ENCODE peak calls at places on chromosome 10, in six cellular contexts. One of them, this sample, is unnamed.

GRCh38 chr10:61613665-61614064 is 49.1 kb upstream of the CABCOCO1 start:
- DNase-seq in ovary: no peak
- DNase-seq in neuronal stem cell: no peak
- DNase-seq in epithelial cell of prostate: no peak
- DNase-seq in CD8-positive, alpha-beta T cell: no peak
- DNase-seq in substantia nigra: no peak
- DNase-seq in this sample: no peak

GRCh38 chr10:62043493-62043938 is 142.0 kb downstream of the ARID5B start:
- DNase-seq in neuronal stem cell: no peak
- DNase-seq in substantia nigra: no peak
- DNase-seq in epithelial cell of prostate: no peak
- DNase-seq in ovary: no peak
- DNase-seq in CD8-positive, alpha-beta T cell: no peak
- DNase-seq in this sample: peak

GRCh38 chr10:48598243-48598935 is 6.5 kb downstream of the ARHGAP22 start:
- DNase-seq in ovary: no peak
- DNase-seq in substantia nigra: peak
- DNase-seq in epithelial cell of prostate: no peak
- DNase-seq in neuronal stem cell: no peak
- DNase-seq in CD8-positive, alpha-beta T cell: no peak
- DNase-seq in this sample: no peak

GRCh38 chr10:33810986-33811385 is 476.5 kb upstream of the NRP1 start:
- DNase-seq in substantia nigra: no peak
- DNase-seq in epithelial cell of prostate: no peak
- DNase-seq in CD8-positive, alpha-beta T cell: no peak
- DNase-seq in neuronal stem cell: no peak
- DNase-seq in ovary: peak
- DNase-seq in this sample: no peak

GRCh38 chr10:131587976-131588680 is 276.6 kb upstream of the TCERG1L start:
- DNase-seq in epithelial cell of prostate: no peak
- DNase-seq in ovary: no peak
- DNase-seq in CD8-positive, alpha-beta T cell: no peak
- DNase-seq in neuronal stem cell: no peak
- DNase-seq in substantia nigra: no peak
- DNase-seq in this sample: no peak

GRCh38 chr10:7408494-7409044 is 2.3 kb downstream of the SFMBT2 start:
- DNase-seq in ovary: peak
- DNase-seq in epithelial cell of prostate: no peak
- DNase-seq in neuronal stem cell: no peak
- DNase-seq in substantia nigra: peak
- DNase-seq in CD8-positive, alpha-beta T cell: no peak
- DNase-seq in this sample: no peak

GRCh38 chr10:127135844-127136577 is 60.4 kb downstream of the INSYN2A start:
- DNase-seq in neuronal stem cell: no peak
- DNase-seq in epithelial cell of prostate: no peak
- DNase-seq in CD8-positive, alpha-beta T cell: no peak
- DNase-seq in substantia nigra: no peak
- DNase-seq in ovary: no peak
- DNase-seq in this sample: no peak

GRCh38 chr10:7192831-7193348 is 217.9 kb downstream of the SFMBT2 start:
- DNase-seq in ovary: no peak
- DNase-seq in neuronal stem cell: no peak
- DNase-seq in CD8-positive, alpha-beta T cell: peak
- DNase-seq in substantia nigra: no peak
- DNase-seq in epithelial cell of prostate: no peak
- DNase-seq in this sample: no peak

GRCh38 chr10:80506189-80506575 is 31.5 kb upstream of the SH2D4B start:
- DNase-seq in neuronal stem cell: no peak
- DNase-seq in substantia nigra: no peak
- DNase-seq in epithelial cell of prostate: peak
- DNase-seq in CD8-positive, alpha-beta T cell: no peak
- DNase-seq in ovary: no peak
- DNase-seq in this sample: no peak

GRCh38 chr10:60958892-60959601 is 15.1 kb upstream of the RHOBTB1 start:
- DNase-seq in substantia nigra: no peak
- DNase-seq in epithelial cell of prostate: no peak
- DNase-seq in neuronal stem cell: no peak
- DNase-seq in CD8-positive, alpha-beta T cell: no peak
- DNase-seq in ovary: no peak
- DNase-seq in this sample: no peak

GRCh38 chr10:72038458-72039001 is 49.8 kb downstream of the SPOCK2 start:
- DNase-seq in epithelial cell of prostate: no peak
- DNase-seq in CD8-positive, alpha-beta T cell: no peak
- DNase-seq in substantia nigra: no peak
- DNase-seq in ovary: peak
- DNase-seq in neuronal stem cell: no peak
- DNase-seq in this sample: no peak

GRCh38 chr10:72297968-72298773 is 24.4 kb downstream of the DDIT4 start:
- DNase-seq in substantia nigra: peak
- DNase-seq in ovary: peak
- DNase-seq in CD8-positive, alpha-beta T cell: peak
- DNase-seq in epithelial cell of prostate: peak
- DNase-seq in neuronal stem cell: peak
- DNase-seq in this sample: no peak

GRCh38 chr10:22631646-22632278 is 82.6 kb downstream of the PIP4K2A start:
- DNase-seq in substantia nigra: no peak
- DNase-seq in CD8-positive, alpha-beta T cell: no peak
- DNase-seq in epithelial cell of prostate: no peak
- DNase-seq in ovary: no peak
- DNase-seq in neuronal stem cell: no peak
- DNase-seq in this sample: no peak

GRCh38 chr10:74418285-74418872 is 267.4 kb downstream of the ADK start:
- DNase-seq in neuronal stem cell: peak
- DNase-seq in ovary: no peak
- DNase-seq in epithelial cell of prostate: no peak
- DNase-seq in CD8-positive, alpha-beta T cell: no peak
- DNase-seq in substantia nigra: no peak
- DNase-seq in this sample: peak

GRCh38 chr10:31404640-31405039 is 85.6 kb downstream of the ZEB1 start:
- DNase-seq in ovary: no peak
- DNase-seq in substantia nigra: no peak
- DNase-seq in epithelial cell of prostate: no peak
- DNase-seq in neuronal stem cell: no peak
- DNase-seq in CD8-positive, alpha-beta T cell: no peak
- DNase-seq in this sample: no peak

GRCh38 chr10:2122431-2123124 is 385.3 kb upstream of the ADARB2 start:
- DNase-seq in ovary: no peak
- DNase-seq in substantia nigra: no peak
- DNase-seq in CD8-positive, alpha-beta T cell: no peak
- DNase-seq in neuronal stem cell: no peak
- DNase-seq in epithelial cell of prostate: no peak
- DNase-seq in this sample: no peak

GRCh38 chr10:61284222-61284890 is 168.8 kb downstream of the TMEM26 start:
- DNase-seq in epithelial cell of prostate: peak
- DNase-seq in CD8-positive, alpha-beta T cell: no peak
- DNase-seq in ovary: no peak
- DNase-seq in substantia nigra: no peak
- DNase-seq in neuronal stem cell: peak
- DNase-seq in this sample: peak

GRCh38 chr10:100014129-100014762 is 4.5 kb upstream of the DNMBP start:
- DNase-seq in neuronal stem cell: no peak
- DNase-seq in epithelial cell of prostate: no peak
- DNase-seq in ovary: no peak
- DNase-seq in substantia nigra: no peak
- DNase-seq in CD8-positive, alpha-beta T cell: no peak
- DNase-seq in this sample: no peak

GRCh38 chr10:15715619-15716227 is 4.0 kb downstream of the ITGA8 start:
- DNase-seq in substantia nigra: no peak
- DNase-seq in ovary: no peak
- DNase-seq in epithelial cell of prostate: no peak
- DNase-seq in CD8-positive, alpha-beta T cell: no peak
- DNase-seq in neuronal stem cell: peak
- DNase-seq in this sample: no peak

GRCh38 chr10:79103078-79103477 is 34.3 kb downstream of the ZMIZ1 start:
- DNase-seq in CD8-positive, alpha-beta T cell: no peak
- DNase-seq in epithelial cell of prostate: no peak
- DNase-seq in ovary: no peak
- DNase-seq in neuronal stem cell: no peak
- DNase-seq in substantia nigra: no peak
- DNase-seq in this sample: no peak
- H3K27ac ChIP-seq in CD8-positive, alpha-beta T cell: no peak
- H3K27ac ChIP-seq in epithelial cell of prostate: no peak
- H3K27ac ChIP-seq in ovary: peak
- H3K27ac ChIP-seq in neuronal stem cell: no peak
- H3K27ac ChIP-seq in substantia nigra: no peak
- H3K27ac ChIP-seq in this sample: no peak

GRCh38 chr10:29881811-29882210 is 177.6 kb downstream of the JCAD start:
- DNase-seq in substantia nigra: no peak
- DNase-seq in CD8-positive, alpha-beta T cell: no peak
- DNase-seq in neuronal stem cell: no peak
- DNase-seq in ovary: no peak
- DNase-seq in epithelial cell of prostate: no peak
- DNase-seq in this sample: no peak
- H3K27ac ChIP-seq in substantia nigra: no peak
- H3K27ac ChIP-seq in CD8-positive, alpha-beta T cell: no peak
- H3K27ac ChIP-seq in neuronal stem cell: no peak
- H3K27ac ChIP-seq in ovary: no peak
- H3K27ac ChIP-seq in epithelial cell of prostate: no peak
- H3K27ac ChIP-seq in this sample: no peak

GRCh38 chr10:129703287-129704137 is 236.5 kb downstream of the MGMT start:
- DNase-seq in CD8-positive, alpha-beta T cell: no peak
- DNase-seq in epithelial cell of prostate: no peak
- DNase-seq in neuronal stem cell: no peak
- DNase-seq in ovary: no peak
- DNase-seq in substantia nigra: no peak
- DNase-seq in this sample: no peak
- H3K27ac ChIP-seq in CD8-positive, alpha-beta T cell: no peak
- H3K27ac ChIP-seq in epithelial cell of prostate: no peak
- H3K27ac ChIP-seq in neuronal stem cell: no peak
- H3K27ac ChIP-seq in ovary: no peak
- H3K27ac ChIP-seq in substantia nigra: no peak
- H3K27ac ChIP-seq in this sample: no peak

GRCh38 chr10:85642421-85643170 is 724.0 kb downstream of the GRID1 start:
- DNase-seq in epithelial cell of prostate: peak
- DNase-seq in CD8-positive, alpha-beta T cell: no peak
- DNase-seq in substantia nigra: no peak
- DNase-seq in ovary: no peak
- DNase-seq in neuronal stem cell: no peak
- DNase-seq in this sample: no peak
- H3K27ac ChIP-seq in epithelial cell of prostate: peak
- H3K27ac ChIP-seq in CD8-positive, alpha-beta T cell: no peak
- H3K27ac ChIP-seq in substantia nigra: no peak
- H3K27ac ChIP-seq in ovary: no peak
- H3K27ac ChIP-seq in neuronal stem cell: no peak
- H3K27ac ChIP-seq in this sample: no peak

DNA sequence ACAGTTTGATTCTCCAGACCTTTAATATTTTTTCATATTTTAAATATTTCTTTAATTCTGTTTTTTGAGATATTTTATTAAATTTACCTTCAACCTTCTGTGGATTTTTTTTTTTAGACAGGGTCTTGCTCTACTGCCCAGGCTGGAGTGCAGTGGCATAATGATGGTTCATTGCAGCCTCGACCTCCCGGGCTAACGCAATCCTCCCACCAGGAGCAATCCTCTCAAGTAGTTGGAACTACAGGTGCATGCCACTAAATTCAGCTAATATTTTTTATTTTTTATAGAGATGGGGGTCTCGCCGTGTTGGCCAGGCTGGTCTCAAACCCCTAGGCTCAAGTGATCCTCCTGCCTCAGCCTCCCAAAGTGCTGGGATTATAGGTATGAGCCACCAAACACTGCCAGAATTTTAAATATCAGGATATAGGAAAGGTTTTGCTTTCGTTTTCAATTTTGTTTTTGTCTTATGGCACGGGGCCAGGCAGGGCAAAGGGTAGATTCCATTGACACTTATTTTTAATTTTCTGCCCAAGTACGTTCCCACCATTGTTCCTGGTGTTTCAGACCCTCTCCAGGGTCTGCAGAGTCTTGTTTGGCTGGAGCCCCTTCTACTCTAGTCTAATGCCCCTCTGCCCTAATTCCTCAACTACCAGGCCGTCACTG is 1.2 kb downstream of the TACC2 start:
- DNase-seq in ovary: no peak
- DNase-seq in neuronal stem cell: no peak
- DNase-seq in substantia nigra: no peak
- DNase-seq in epithelial cell of prostate: no peak
- DNase-seq in CD8-positive, alpha-beta T cell: no peak
- DNase-seq in this sample: no peak
- H3K27ac ChIP-seq in ovary: no peak
- H3K27ac ChIP-seq in neuronal stem cell: no peak
- H3K27ac ChIP-seq in substantia nigra: no peak
- H3K27ac ChIP-seq in epithelial cell of prostate: no peak
- H3K27ac ChIP-seq in CD8-positive, alpha-beta T cell: no peak
- H3K27ac ChIP-seq in this sample: no peak

DNA sequence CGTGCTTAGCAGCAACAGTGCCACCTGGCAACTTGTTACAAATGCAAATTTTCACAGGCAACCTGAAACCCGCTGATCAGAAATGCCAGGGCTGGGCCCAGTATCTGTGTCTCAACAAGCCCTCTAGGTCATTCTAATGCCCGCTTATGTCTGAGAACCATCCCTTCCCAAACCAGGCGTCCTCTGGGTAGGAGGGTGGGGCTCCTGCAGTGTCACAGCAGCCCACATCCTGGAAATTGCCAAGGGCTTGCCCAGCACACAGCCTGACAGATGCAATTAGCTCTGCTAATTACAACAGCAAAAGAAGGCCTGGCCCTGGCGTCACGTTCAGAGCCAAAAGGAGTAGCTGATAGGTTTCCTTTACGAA is 15.9 kb downstream of the ITPRIP start:
- DNase-seq in CD8-positive, alpha-beta T cell: no peak
- DNase-seq in epithelial cell of prostate: no peak
- DNase-seq in ovary: no peak
- DNase-seq in neuronal stem cell: no peak
- DNase-seq in substantia nigra: no peak
- DNase-seq in this sample: no peak
- H3K27ac ChIP-seq in CD8-positive, alpha-beta T cell: no peak
- H3K27ac ChIP-seq in epithelial cell of prostate: peak
- H3K27ac ChIP-seq in ovary: no peak
- H3K27ac ChIP-seq in neuronal stem cell: no peak
- H3K27ac ChIP-seq in substantia nigra: no peak
- H3K27ac ChIP-seq in this sample: no peak

GRCh38 chr10:120011359-120012132 is 119.0 kb downstream of the SEC23IP start:
- DNase-seq in ovary: no peak
- DNase-seq in CD8-positive, alpha-beta T cell: no peak
- DNase-seq in epithelial cell of prostate: no peak
- DNase-seq in neuronal stem cell: no peak
- DNase-seq in substantia nigra: no peak
- DNase-seq in this sample: no peak

DNA sequence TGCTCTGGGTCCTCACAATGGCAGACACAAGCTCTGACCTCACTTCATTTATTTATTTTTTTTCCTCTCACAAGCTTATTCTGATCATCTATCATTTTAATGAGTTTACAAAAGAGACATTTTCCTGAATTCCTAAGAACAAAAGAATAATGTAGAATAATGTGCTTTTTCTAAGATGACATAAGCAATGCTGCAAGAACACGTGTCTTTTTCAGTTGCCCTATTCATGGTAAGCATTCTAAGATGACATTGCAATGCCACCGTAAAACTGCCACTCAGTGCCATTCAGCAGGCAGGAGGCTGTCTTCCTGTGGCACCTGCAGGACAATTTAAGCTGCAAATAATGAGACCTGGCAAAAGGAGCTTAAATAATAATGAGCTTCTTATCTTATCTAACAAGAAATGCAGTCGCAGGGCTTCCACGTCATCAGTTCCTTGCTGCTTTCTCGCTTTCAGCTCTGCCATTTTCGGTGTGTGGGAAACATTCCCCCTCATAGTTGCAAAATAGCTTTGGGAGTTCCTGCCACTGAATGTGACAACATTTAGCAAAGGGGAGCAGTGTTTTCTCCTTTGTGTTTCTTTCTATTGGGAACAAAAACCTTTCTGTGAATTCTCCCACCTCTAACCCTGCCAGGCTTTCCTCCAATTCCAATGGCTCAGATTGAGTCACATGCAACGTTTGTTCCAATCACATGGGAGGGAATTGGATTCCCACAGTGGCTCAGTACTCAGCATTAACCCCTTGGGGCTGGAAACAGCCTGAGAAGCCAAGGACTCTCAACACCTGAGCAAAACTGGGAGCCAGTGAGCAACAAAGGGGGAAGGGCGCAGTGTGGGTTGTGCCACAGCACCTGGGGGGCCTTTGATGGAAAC is 113.1 kb downstream of the SEC23IP start:
- DNase-seq in substantia nigra: no peak
- DNase-seq in CD8-positive, alpha-beta T cell: no peak
- DNase-seq in ovary: no peak
- DNase-seq in epithelial cell of prostate: no peak
- DNase-seq in neuronal stem cell: peak
- DNase-seq in this sample: no peak
- H3K27ac ChIP-seq in substantia nigra: no peak
- H3K27ac ChIP-seq in CD8-positive, alpha-beta T cell: no peak
- H3K27ac ChIP-seq in ovary: no peak
- H3K27ac ChIP-seq in epithelial cell of prostate: no peak
- H3K27ac ChIP-seq in neuronal stem cell: peak
- H3K27ac ChIP-seq in this sample: no peak